ENCODE peak calls at places on chromosomes 16 and 17, in six cellular contexts. One of them, this sample, is unnamed. For H3K4me1, the result is how much of the 10 kb centered on the place peaks cover.

GRCh38 chr17:59108400-59109102 is 1.9 kb upstream of the TRIM37 start:
- DNase-seq in lower lobe of right lung: no peak
- DNase-seq in endodermal cell: no peak
- DNase-seq in upper lobe of left lung: no peak
- DNase-seq in fibroblast of lung: no peak
- DNase-seq in heart left ventricle: no peak
- DNase-seq in this sample: no peak

GRCh38 chr16:17313085-17313611 is 157.6 kb downstream of the XYLT1 start:
- DNase-seq in lower lobe of right lung: no peak
- DNase-seq in endodermal cell: no peak
- DNase-seq in upper lobe of left lung: no peak
- DNase-seq in fibroblast of lung: peak
- DNase-seq in heart left ventricle: peak
- DNase-seq in this sample: no peak

GRCh38 chr16:27366687-27367462 is 35.1 kb upstream of the IL21R start:
- DNase-seq in lower lobe of right lung: no peak
- DNase-seq in endodermal cell: no peak
- DNase-seq in upper lobe of left lung: peak
- DNase-seq in fibroblast of lung: no peak
- DNase-seq in heart left ventricle: no peak
- DNase-seq in this sample: no peak

GRCh38 chr17:10316986-10317834 is 55.6 kb downstream of the MYH13 start:
- DNase-seq in lower lobe of right lung: peak
- DNase-seq in endodermal cell: peak
- DNase-seq in upper lobe of left lung: no peak
- DNase-seq in fibroblast of lung: no peak
- DNase-seq in heart left ventricle: peak
- DNase-seq in this sample: no peak

GRCh38 chr17:78144146-78144719 is 2.0 kb upstream of the C17orf99 start:
- DNase-seq in lower lobe of right lung: peak
- DNase-seq in endodermal cell: peak
- DNase-seq in upper lobe of left lung: peak
- DNase-seq in fibroblast of lung: peak
- DNase-seq in heart left ventricle: peak
- DNase-seq in this sample: no peak

GRCh38 chr17:17682293-17682736 is 1.1 kb downstream of the RAI1 start:
- DNase-seq in lower lobe of right lung: peak
- DNase-seq in endodermal cell: peak
- DNase-seq in upper lobe of left lung: peak
- DNase-seq in fibroblast of lung: peak
- DNase-seq in heart left ventricle: peak
- DNase-seq in this sample: peak

GRCh38 chr17:34872640-34873039 is 88.6 kb downstream of the CCT6B start:
- DNase-seq in lower lobe of right lung: no peak
- DNase-seq in endodermal cell: no peak
- DNase-seq in upper lobe of left lung: no peak
- DNase-seq in fibroblast of lung: no peak
- DNase-seq in heart left ventricle: no peak
- DNase-seq in this sample: no peak

GRCh38 chr17:43129671-43130010 is 4.5 kb upstream of the BRCA1 start:
- DNase-seq in lower lobe of right lung: no peak
- DNase-seq in endodermal cell: peak
- DNase-seq in upper lobe of left lung: no peak
- DNase-seq in fibroblast of lung: no peak
- DNase-seq in heart left ventricle: no peak
- DNase-seq in this sample: no peak

GRCh38 chr16:46793841-46794240 is 37.1 kb downstream of the C16orf87 start:
- DNase-seq in lower lobe of right lung: no peak
- DNase-seq in endodermal cell: no peak
- DNase-seq in upper lobe of left lung: no peak
- DNase-seq in fibroblast of lung: no peak
- DNase-seq in heart left ventricle: no peak
- DNase-seq in this sample: no peak

GRCh38 chr17:35010093-35010492 is 29.8 kb downstream of the LIG3 start:
- DNase-seq in lower lobe of right lung: no peak
- DNase-seq in endodermal cell: no peak
- DNase-seq in upper lobe of left lung: no peak
- DNase-seq in fibroblast of lung: peak
- DNase-seq in heart left ventricle: no peak
- DNase-seq in this sample: no peak

GRCh38 chr17:19713901-19714361 is 2.5 kb downstream of the SLC47A2 start:
- DNase-seq in lower lobe of right lung: no peak
- DNase-seq in endodermal cell: peak
- DNase-seq in upper lobe of left lung: peak
- DNase-seq in fibroblast of lung: no peak
- DNase-seq in heart left ventricle: no peak
- DNase-seq in this sample: no peak

GRCh38 chr17:48259710-48260291 is 152.2 kb downstream of the SNX11 start:
- DNase-seq in lower lobe of right lung: no peak
- DNase-seq in endodermal cell: peak
- DNase-seq in upper lobe of left lung: no peak
- DNase-seq in fibroblast of lung: peak
- DNase-seq in heart left ventricle: no peak
- DNase-seq in this sample: no peak

GRCh38 chr16:7644171-7644570 is 311.5 kb downstream of the RBFOX1 start:
- DNase-seq in lower lobe of right lung: no peak
- DNase-seq in endodermal cell: peak
- DNase-seq in upper lobe of left lung: no peak
- DNase-seq in fibroblast of lung: no peak
- DNase-seq in heart left ventricle: no peak
- DNase-seq in this sample: no peak

GRCh38 chr17:68197997-68198930 is 49.6 kb upstream of the AMZ2 start:
- DNase-seq in lower lobe of right lung: no peak
- DNase-seq in endodermal cell: peak
- DNase-seq in upper lobe of left lung: peak
- DNase-seq in fibroblast of lung: no peak
- DNase-seq in heart left ventricle: no peak
- DNase-seq in this sample: peak

GRCh38 chr16:67968440-67969285 is at the start of gene SLC12A4:
- DNase-seq in lower lobe of right lung: peak
- DNase-seq in endodermal cell: peak
- DNase-seq in upper lobe of left lung: peak
- DNase-seq in fibroblast of lung: peak
- DNase-seq in heart left ventricle: peak
- DNase-seq in this sample: peak

GRCh38 chr16:57807252-57807967 is 5.1 kb upstream of the KIFC3 start:
- DNase-seq in lower lobe of right lung: no peak
- DNase-seq in endodermal cell: no peak
- DNase-seq in upper lobe of left lung: no peak
- DNase-seq in fibroblast of lung: peak
- DNase-seq in heart left ventricle: no peak
- DNase-seq in this sample: no peak

GRCh38 chr17:50946223-50946890 is 80.2 kb upstream of the TOB1 start:
- DNase-seq in lower lobe of right lung: no peak
- DNase-seq in endodermal cell: peak
- DNase-seq in upper lobe of left lung: no peak
- DNase-seq in fibroblast of lung: no peak
- DNase-seq in heart left ventricle: no peak
- DNase-seq in this sample: no peak
- H3K4me1 ChIP-seq in lower lobe of right lung: under half
- H3K4me1 ChIP-seq in endodermal cell: under half
- H3K4me1 ChIP-seq in upper lobe of left lung: half or more
- H3K4me1 ChIP-seq in fibroblast of lung: under half
- H3K4me1 ChIP-seq in heart left ventricle: half or more
- H3K4me1 ChIP-seq in this sample: under half

DNA sequence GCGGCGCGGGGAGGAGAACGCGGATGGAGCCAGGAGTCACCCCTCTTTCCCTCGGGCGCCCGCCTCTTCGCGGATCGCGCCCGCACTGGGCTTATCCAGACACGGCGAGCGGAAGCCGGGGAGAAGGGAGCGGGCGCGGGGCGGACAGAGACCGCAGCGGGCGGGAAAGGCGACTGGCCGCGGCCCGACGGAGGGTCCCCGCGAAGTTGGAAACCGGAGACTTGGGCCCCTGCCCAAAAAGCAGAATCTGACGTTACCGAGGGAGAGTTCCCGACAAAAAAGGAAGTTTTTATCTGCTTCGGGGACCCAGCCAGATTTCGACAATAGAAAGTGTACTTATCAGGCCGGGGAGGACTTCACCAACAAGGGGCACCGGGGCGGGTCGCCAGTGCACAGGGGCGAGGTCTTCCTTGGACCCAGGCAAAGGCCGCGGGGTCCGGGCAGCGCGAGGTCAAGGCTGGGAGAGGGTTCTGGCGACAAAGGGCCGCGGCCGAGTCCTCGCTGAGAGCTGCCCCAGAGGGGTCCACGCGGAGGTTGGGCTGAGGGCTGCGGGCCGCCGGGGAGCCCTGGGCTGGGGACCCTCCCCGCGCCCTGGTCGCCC is 512 bp downstream of the ST6GALNAC2 start:
- DNase-seq in lower lobe of right lung: peak
- DNase-seq in endodermal cell: peak
- DNase-seq in upper lobe of left lung: peak
- DNase-seq in fibroblast of lung: peak
- DNase-seq in heart left ventricle: no peak
- DNase-seq in this sample: peak
- H3K4me1 ChIP-seq in lower lobe of right lung: under half
- H3K4me1 ChIP-seq in endodermal cell: under half
- H3K4me1 ChIP-seq in upper lobe of left lung: under half
- H3K4me1 ChIP-seq in fibroblast of lung: under half
- H3K4me1 ChIP-seq in heart left ventricle: under half
- H3K4me1 ChIP-seq in this sample: under half

GRCh38 chr16:8963010-8963824 is 489 bp downstream of the USP7 start:
- DNase-seq in lower lobe of right lung: no peak
- DNase-seq in endodermal cell: peak
- DNase-seq in upper lobe of left lung: peak
- DNase-seq in fibroblast of lung: peak
- DNase-seq in heart left ventricle: no peak
- DNase-seq in this sample: no peak
- H3K4me1 ChIP-seq in lower lobe of right lung: under half
- H3K4me1 ChIP-seq in endodermal cell: under half
- H3K4me1 ChIP-seq in upper lobe of left lung: under half
- H3K4me1 ChIP-seq in fibroblast of lung: under half
- H3K4me1 ChIP-seq in heart left ventricle: under half
- H3K4me1 ChIP-seq in this sample: under half

GRCh38 chr17:21353326-21354010 is 22.7 kb upstream of the KCNJ12 start:
- DNase-seq in lower lobe of right lung: peak
- DNase-seq in endodermal cell: no peak
- DNase-seq in upper lobe of left lung: no peak
- DNase-seq in fibroblast of lung: no peak
- DNase-seq in heart left ventricle: no peak
- DNase-seq in this sample: no peak
- H3K4me1 ChIP-seq in lower lobe of right lung: under half
- H3K4me1 ChIP-seq in endodermal cell: under half
- H3K4me1 ChIP-seq in upper lobe of left lung: under half
- H3K4me1 ChIP-seq in fibroblast of lung: under half
- H3K4me1 ChIP-seq in heart left ventricle: under half
- H3K4me1 ChIP-seq in this sample: under half

GRCh38 chr17:82294086-82294773 is 20.7 kb upstream of the CSNK1D start:
- DNase-seq in lower lobe of right lung: no peak
- DNase-seq in endodermal cell: no peak
- DNase-seq in upper lobe of left lung: no peak
- DNase-seq in fibroblast of lung: no peak
- DNase-seq in heart left ventricle: no peak
- DNase-seq in this sample: no peak
- H3K4me1 ChIP-seq in lower lobe of right lung: half or more
- H3K4me1 ChIP-seq in endodermal cell: under half
- H3K4me1 ChIP-seq in upper lobe of left lung: half or more
- H3K4me1 ChIP-seq in fibroblast of lung: under half
- H3K4me1 ChIP-seq in heart left ventricle: under half
- H3K4me1 ChIP-seq in this sample: under half

This sample was measured in CD8-positive, alpha-beta memory T cell.